ENCODE peak calls at places on chromosomes 6 and 20, in eight cellular contexts. W is NCI-H1105, X is Right ventricle myocardium superior, I is AG08395, T is T follicular helper cell, N is PC-3, R is esophagus squamous epithelium, P is left lung. F is an unnamed sample.

GRCh38 chr6:155371230-155371629 is 56.9 kb upstream of the TFB1M start:
- DNase-seq in W (no peak), X (no peak), I (no peak), T (no peak), N (no peak), R (no peak), P (no peak), F (no peak)

GRCh38 chr20:63392465-63393365 is 31.6 kb upstream of the CHRNA4 start:
- DNase-seq in W (no peak), X (no peak), I (no peak), T (no peak), N (no peak), R (no peak), P (no peak), F (no peak)

GRCh38 chr6:54060286-54060685 is 51.0 kb upstream of the MLIP start:
- DNase-seq in W (no peak), X (no peak), I (no peak), T (no peak), N (no peak), R (no peak), P (no peak), F (no peak)

GRCh38 chr20:62511300-62511914 is 35.6 kb upstream of the GATA5 start:
- DNase-seq in W (no peak), X (no peak), I (no peak), T (no peak), N (no peak), R (no peak), P (no peak), F (no peak)

GRCh38 chr20:43309266-43309665 is 119.6 kb upstream of the PTPRT start:
- DNase-seq in W (no peak), X (no peak), I (no peak), T (no peak), N (no peak), R (no peak), P (no peak), F (no peak)

GRCh38 chr20:50930139-50931047 is 844 bp downstream of the ADNP start:
- DNase-seq in W (no peak), X (peak), I (no peak), T (peak), N (no peak), R (no peak), P (peak), F (peak)

GRCh38 chr20:57399587-57400261 is 8.5 kb downstream of the RBM38 start:
- DNase-seq in W (no peak), X (peak), I (peak), T (no peak), N (no peak), R (no peak), P (no peak), F (no peak)

GRCh38 chr20:53069121-53069520 is 97.0 kb downstream of the TSHZ2 start:
- DNase-seq in W (no peak), X (no peak), I (no peak), T (no peak), N (no peak), R (no peak), P (no peak), F (no peak)

GRCh38 chr6:17585766-17586502 is 14.2 kb upstream of the FAM8A1 start:
- DNase-seq in W (no peak), X (no peak), I (no peak), T (no peak), N (peak), R (no peak), P (peak), F (no peak)

GRCh38 chr20:52812231-52812847 is 159.8 kb upstream of the TSHZ2 start:
- DNase-seq in W (no peak), X (no peak), I (peak), T (no peak), N (no peak), R (no peak), P (no peak), F (no peak)

GRCh38 chr20:12700701-12701100 is 308.1 kb upstream of the SPTLC3 start:
- DNase-seq in W (no peak), X (no peak), I (no peak), T (no peak), N (no peak), R (no peak), P (no peak), F (no peak)

GRCh38 chr20:12414446-12415274 is 497.0 kb downstream of the BTBD3 start:
- DNase-seq in W (no peak), X (no peak), I (peak), T (no peak), N (peak), R (no peak), P (no peak), F (no peak)

GRCh38 chr6:13454286-13455221 is 32.8 kb downstream of the GFOD1 start:
- DNase-seq in W (no peak), X (peak), I (peak), T (peak), N (peak), R (no peak), P (peak), F (peak)

GRCh38 chr6:17349437-17349836 is 44.0 kb upstream of the CAP2 start:
- DNase-seq in W (no peak), X (no peak), I (peak), T (no peak), N (peak), R (no peak), P (no peak), F (no peak)

GRCh38 chr6:135092724-135093123 is 38.1 kb upstream of the HBS1L start:
- DNase-seq in W (no peak), X (no peak), I (no peak), T (no peak), N (no peak), R (no peak), P (no peak), F (no peak)

GRCh38 chr20:12557224-12557623 is 451.5 kb upstream of the SPTLC3 start:
- DNase-seq in W (no peak), X (no peak), I (no peak), T (no peak), N (no peak), R (no peak), P (no peak), F (no peak)

GRCh38 chr6:110017306-110017705 is 39.2 kb downstream of the GPR6 start:
- DNase-seq in W (no peak), X (no peak), I (no peak), T (no peak), N (no peak), R (no peak), P (no peak), F (no peak)

GRCh38 chr20:46979603-46980241 is 85.1 kb downstream of the EYA2 start:
- DNase-seq in W (no peak), X (no peak), I (no peak), T (no peak), N (no peak), R (no peak), P (no peak), F (no peak)

GRCh38 chr20:6469695-6470094 is 297.8 kb upstream of the BMP2 start:
- DNase-seq in W (no peak), X (no peak), I (no peak), T (no peak), N (peak), R (no peak), P (no peak), F (no peak)

GRCh38 chr6:162962093-162962492 is 234.3 kb downstream of the PACRG start:
- DNase-seq in W (no peak), X (no peak), I (peak), T (no peak), N (no peak), R (no peak), P (no peak), F (no peak)

GRCh38 chr20:18712877-18713276 is 100.7 kb upstream of the SCP2D1 start:
- DNase-seq in W (no peak), X (no peak), I (no peak), T (no peak), N (no peak), R (no peak), P (no peak), F (no peak)

GRCh38 chr6:37860226-37860839 is 40.8 kb downstream of the ZFAND3 start:
- DNase-seq in W (no peak), X (no peak), I (peak), T (peak), N (peak), R (no peak), P (no peak), F (no peak)